ENCODE peak calls at places on chromosomes 16 and 17, in nine cellular contexts. Z is neural crest cell, K is neural progenitor cell, W is nephron progenitor cell, C is HCT116, D is cardiac muscle cell, Q is cardiac fibroblast, U is thyroid gland, N is PC-3. S is an unnamed sample.

GRCh38 chr17:7988750-7989178 is 13.7 kb upstream of the GUCY2D start:
- DNase-seq in D (peak), Z (peak), K (peak), N (peak), U (no peak), Q (peak), W (peak), C (peak), S (no peak)

GRCh38 chr16:15856901-15857778 is at the start of gene MYH11:
- DNase-seq in K (peak), Q (peak), C (no peak), N (no peak), U (no peak), Z (peak), D (no peak), W (peak), S (peak)

GRCh38 chr16:72961115-72961832 is 86.7 kb downstream of the ZFHX3 start:
- DNase-seq in W (no peak), U (peak), C (no peak), Q (peak), D (peak), N (peak), K (no peak), Z (no peak), S (no peak)

GRCh38 chr16:74740795-74741304 is 33.8 kb downstream of the FA2H start:
- DNase-seq in K (no peak), C (peak), Q (no peak), U (no peak), Z (no peak), W (no peak), D (no peak), N (peak), S (no peak)

GRCh38 chr16:12133738-12134137 is 157.2 kb downstream of the SNX29 start:
- DNase-seq in Z (no peak), D (no peak), W (no peak), N (no peak), U (no peak), C (no peak), Q (no peak), K (no peak), S (no peak)

GRCh38 chr17:4163951-4164350 is 21.0 kb downstream of the CYB5D2 start:
- DNase-seq in W (no peak), Z (no peak), N (no peak), Q (peak), K (no peak), D (peak), U (peak), C (no peak), S (no peak)

GRCh38 chr17:55601874-55602364 is 90.7 kb upstream of the SMIM36 start:
- DNase-seq in K (peak), C (peak), U (peak), W (peak), N (peak), Z (peak), D (peak), Q (peak), S (no peak)

GRCh38 chr16:73196670-73197069 is 148.7 kb upstream of the ZFHX3 start:
- DNase-seq in Q (peak), U (peak), W (peak), D (peak), K (peak), N (peak), Z (peak), C (peak), S (no peak)

GRCh38 chr16:70740919-70741778 is 55.3 kb upstream of the MTSS2 start:
- DNase-seq in W (no peak), C (no peak), K (no peak), D (peak), Q (peak), N (no peak), U (no peak), Z (no peak), S (no peak)

GRCh38 chr16:72066747-72067146 is 3.7 kb downstream of the HPR start:
- DNase-seq in N (peak), U (no peak), Q (peak), Z (no peak), D (peak), C (peak), W (no peak), K (peak), S (no peak)

GRCh38 chr17:42010898-42011516 is 6.2 kb downstream of the DNAJC7 start:
- DNase-seq in N (peak), C (no peak), W (no peak), Q (peak), Z (no peak), U (no peak), K (peak), D (peak), S (no peak)

GRCh38 chr17:32240745-32241144 is 24.9 kb upstream of the RHBDL3 start:
- DNase-seq in W (no peak), D (peak), U (peak), C (no peak), Z (no peak), Q (peak), K (no peak), N (no peak), S (no peak)

GRCh38 chr16:3642397-3643094 is 11.9 kb upstream of the DNASE1 start:
- DNase-seq in N (peak), K (no peak), Z (no peak), U (no peak), Q (peak), W (peak), C (peak), D (peak), S (peak)

GRCh38 chr17:31060814-31061550 is 33.8 kb upstream of the NF1 start:
- DNase-seq in K (no peak), Q (no peak), C (no peak), N (no peak), W (no peak), U (no peak), Z (no peak), D (no peak), S (peak)

GRCh38 chr16:75733305-75734141 is 7.2 kb upstream of the CPHXL start:
- DNase-seq in U (peak), C (no peak), D (peak), N (peak), Z (no peak), W (peak), K (peak), Q (peak), S (no peak)

GRCh38 chr16:57479043-57479421 is 7.3 kb downstream of the DOK4 start:
- DNase-seq in U (no peak), K (no peak), Q (no peak), Z (no peak), C (no peak), N (no peak), W (no peak), D (no peak), S (no peak)

GRCh38 chr17:64024781-64025731 is 4.6 kb upstream of the ICAM2 start:
- DNase-seq in C (no peak), W (no peak), U (peak), N (peak), Z (no peak), K (no peak), Q (peak), D (no peak), S (no peak)

GRCh38 chr17:4215882-4216411 is 47.8 kb downstream of the ANKFY1 start:
- DNase-seq in C (no peak), U (no peak), K (no peak), W (no peak), Z (no peak), D (no peak), Q (peak), N (no peak), S (no peak)

GRCh38 chr16:30121741-30122620 is 1.0 kb downstream of the MAPK3 start:
- DNase-seq in W (no peak), U (peak), D (peak), Q (peak), K (no peak), N (no peak), Z (no peak), C (no peak), S (no peak)

GRCh38 chr17:49003557-49004511 is 6.6 kb downstream of the IGF2BP1 start:
- DNase-seq in C (no peak), Z (no peak), U (no peak), W (peak), D (no peak), K (peak), Q (peak), N (no peak), S (no peak)

GRCh38 chr17:40949406-40949805 is 12.0 kb upstream of the KRT23 start:
- DNase-seq in D (no peak), U (no peak), K (peak), Q (no peak), N (no peak), C (no peak), W (no peak), Z (no peak), S (no peak)

GRCh38 chr17:19728114-19728495 is 11.7 kb upstream of the SLC47A2 start:
- DNase-seq in Z (no peak), Q (peak), N (peak), C (no peak), D (peak), W (no peak), K (no peak), U (peak), S (no peak)

GRCh38 chr16:15401972-15402371 is 6.4 kb downstream of the MPV17L start:
- DNase-seq in K (no peak), N (no peak), U (no peak), Q (no peak), C (no peak), D (no peak), Z (no peak), W (no peak), S (no peak)

GRCh38 chr16:1564325-1564724 is 30.9 kb downstream of the TMEM204 start:
- DNase-seq in W (peak), K (no peak), D (no peak), Q (no peak), C (no peak), N (no peak), Z (no peak), U (no peak), S (no peak)

GRCh38 chr16:88306860-88307545 is 75.8 kb upstream of the ZNF469 start:
- DNase-seq in D (peak), Z (no peak), U (no peak), K (no peak), Q (peak), N (no peak), W (no peak), C (no peak), S (no peak)

GRCh38 chr17:76966486-76967181 is 98.4 kb downstream of the MGAT5B start:
- DNase-seq in C (no peak), D (no peak), W (no peak), Z (no peak), K (no peak), Q (no peak), N (no peak), U (no peak), S (no peak)

GRCh38 chr16:82201906-82202305 is 31.9 kb upstream of the MPHOSPH6 start:
- DNase-seq in Z (no peak), Q (no peak), W (peak), N (no peak), D (no peak), K (no peak), U (no peak), C (no peak), S (no peak)

GRCh38 chr16:71479420-71479819 is 9.7 kb downstream of the ZNF19 start:
- DNase-seq in D (peak), C (no peak), Q (peak), W (peak), N (peak), K (peak), U (no peak), Z (no peak), S (no peak)

GRCh38 chr17:29248845-29249244 is 2.2 kb downstream of the CRYBA1 start:
- DNase-seq in C (no peak), Z (no peak), Q (no peak), W (no peak), K (no peak), N (no peak), U (no peak), D (no peak), S (no peak)

GRCh38 chr17:2878751-2879254 is 82.6 kb downstream of the RAP1GAP2 start:
- DNase-seq in U (no peak), K (no peak), C (no peak), N (no peak), W (no peak), Z (no peak), D (no peak), Q (no peak), S (no peak)

GRCh38 chr16:67873435-67874146 is 739 bp downstream of the EDC4 start:
- DNase-seq in K (no peak), C (no peak), W (no peak), D (no peak), U (no peak), Z (peak), N (no peak), Q (peak), S (no peak)

DNA sequence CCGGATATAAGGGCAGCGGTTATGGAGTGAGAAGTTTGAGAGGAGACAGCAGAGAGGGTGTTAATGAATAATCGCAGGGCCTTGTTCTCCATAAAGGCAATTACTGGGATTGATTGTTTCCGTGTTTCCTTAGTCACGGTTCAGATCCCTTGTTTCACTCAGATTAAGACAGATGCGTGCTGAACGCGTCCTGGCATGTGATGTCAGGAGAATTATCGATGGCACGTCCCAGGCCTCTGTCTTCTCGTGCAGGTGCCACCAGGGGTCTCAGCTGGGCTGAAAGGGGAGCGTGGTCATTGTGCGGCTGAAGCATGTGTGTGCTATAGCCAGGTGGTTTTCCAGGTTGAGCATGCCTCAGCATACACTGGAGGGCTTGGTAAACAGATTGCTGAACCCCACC is 142.4 kb upstream of the NOL11 start:
- DNase-seq in D (no peak), W (peak), C (no peak), N (no peak), K (no peak), Q (no peak), Z (no peak), U (no peak), S (no peak)
- TF ChIP-seq CTCF in D (no peak), W (no peak), C (no peak), N (no peak), K (no peak), Q (no peak), Z (no peak), U (no peak), S (no peak)

GRCh38 chr16:31143036-31143888 is 6.6 kb downstream of the PRSS36 start:
- DNase-seq in W (no peak), U (no peak), Q (no peak), K (no peak), D (no peak), N (no peak), Z (no peak), C (no peak), S (no peak)
- TF ChIP-seq CTCF in W (no peak), U (no peak), Q (no peak), K (peak), D (no peak), N (no peak), Z (no peak), C (no peak), S (no peak)

DNA sequence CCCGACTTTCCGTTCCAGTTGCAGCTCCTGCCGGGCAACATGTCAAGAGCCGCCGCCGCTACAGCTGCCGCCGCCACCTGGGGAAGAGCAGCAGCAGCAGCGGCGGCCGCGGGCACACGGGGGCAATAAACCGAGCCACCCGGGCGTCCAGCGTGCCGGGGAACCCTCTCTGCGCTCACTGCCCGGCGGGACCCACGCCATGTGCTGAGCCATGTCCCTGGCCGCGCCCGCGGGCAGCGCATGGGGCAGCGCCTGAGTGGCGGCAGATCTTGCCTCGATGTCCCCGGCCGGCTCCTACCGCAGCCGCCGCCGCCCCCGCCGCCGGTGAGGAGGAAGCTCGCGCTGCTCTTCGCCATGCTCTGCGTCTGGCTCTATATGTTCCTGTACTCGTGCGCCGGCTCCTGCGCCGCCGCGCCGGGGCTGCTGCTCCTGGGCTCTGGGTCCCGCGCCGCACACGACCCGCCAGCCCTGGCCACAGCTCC is 439 bp downstream of the HS3ST3B1 start:
- DNase-seq in U (no peak), W (no peak), D (no peak), C (no peak), Z (no peak), N (no peak), K (peak), Q (no peak), S (no peak)
- TF ChIP-seq CTCF in U (no peak), W (no peak), D (no peak), C (no peak), Z (peak), N (peak), K (peak), Q (no peak), S (no peak)

DNA sequence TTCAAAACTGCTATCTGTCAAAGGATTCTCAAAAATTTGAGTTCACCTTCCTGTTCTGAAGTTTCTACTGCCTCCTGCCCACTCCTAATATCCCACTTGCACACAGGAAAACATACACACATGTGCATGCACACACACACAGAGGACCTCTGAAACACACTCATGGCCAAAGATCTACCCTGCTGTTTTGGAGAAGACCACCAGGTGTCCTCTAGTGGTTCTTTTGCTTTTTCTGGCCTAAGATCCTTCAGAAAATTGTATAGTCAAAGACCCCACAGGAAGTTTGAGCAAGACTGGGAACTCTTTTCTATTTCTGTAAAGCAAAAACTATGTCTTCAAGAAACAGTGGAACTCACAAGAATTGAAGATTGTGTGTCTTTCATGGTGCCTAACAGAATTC is 90.2 kb downstream of the CDH8 start:
- DNase-seq in K (no peak), D (no peak), W (no peak), U (no peak), C (no peak), Z (no peak), Q (no peak), N (no peak), S (no peak)
- TF ChIP-seq CTCF in K (peak), D (no peak), W (no peak), U (no peak), C (no peak), Z (no peak), Q (no peak), N (peak), S (peak)

GRCh38 chr16:26648851-26649250 is 417.9 kb upstream of the C16orf82 start:
- DNase-seq in K (no peak), W (no peak), Z (no peak), N (no peak), U (no peak), D (no peak), Q (no peak), C (no peak), S (no peak)

GRCh38 chr16:26642047-26642664 is 424.6 kb upstream of the C16orf82 start:
- DNase-seq in Z (no peak), N (no peak), K (peak), W (no peak), C (no peak), D (no peak), Q (no peak), U (no peak), S (no peak)

GRCh38 chr16:26644912-26645543 is 421.7 kb upstream of the C16orf82 start:
- DNase-seq in D (no peak), W (no peak), Q (no peak), U (no peak), C (no peak), Z (no peak), K (no peak), N (no peak), S (no peak)

GRCh38 chr16:26643519-26643918 is 423.2 kb upstream of the C16orf82 start:
- DNase-seq in C (no peak), Z (no peak), D (no peak), K (no peak), N (no peak), Q (no peak), W (no peak), U (no peak), S (no peak)

GRCh38 chr16:26645629-26646028 is 421.1 kb upstream of the C16orf82 start:
- DNase-seq in Q (no peak), K (peak), U (peak), Z (peak), D (no peak), W (peak), C (no peak), N (no peak), S (peak)
- TF ChIP-seq CTCF in Q (no peak), K (peak), U (peak), Z (peak), D (no peak), W (peak), C (peak), N (no peak), S (peak)

GRCh38 chr17:10626378-10626777 is 30.7 kb downstream of the MYH3 start:
- DNase-seq in C (no peak), U (no peak), W (no peak), Z (no peak), D (no peak), K (no peak), Q (no peak), N (no peak), S (no peak)

GRCh38 chr17:10631701-10632100 is 25.4 kb downstream of the MYH3 start:
- DNase-seq in D (no peak), N (no peak), U (no peak), Q (no peak), K (no peak), C (no peak), Z (no peak), W (no peak), S (no peak)

GRCh38 chr17:10629706-10630105 is 27.4 kb downstream of the MYH3 start:
- DNase-seq in N (no peak), K (no peak), Q (no peak), C (no peak), D (no peak), Z (no peak), W (no peak), U (no peak), S (no peak)

GRCh38 chr17:10631048-10631700 is 25.9 kb downstream of the MYH3 start:
- DNase-seq in U (no peak), Z (peak), W (peak), D (peak), Q (peak), C (no peak), N (peak), K (peak), S (no peak)

DNA sequence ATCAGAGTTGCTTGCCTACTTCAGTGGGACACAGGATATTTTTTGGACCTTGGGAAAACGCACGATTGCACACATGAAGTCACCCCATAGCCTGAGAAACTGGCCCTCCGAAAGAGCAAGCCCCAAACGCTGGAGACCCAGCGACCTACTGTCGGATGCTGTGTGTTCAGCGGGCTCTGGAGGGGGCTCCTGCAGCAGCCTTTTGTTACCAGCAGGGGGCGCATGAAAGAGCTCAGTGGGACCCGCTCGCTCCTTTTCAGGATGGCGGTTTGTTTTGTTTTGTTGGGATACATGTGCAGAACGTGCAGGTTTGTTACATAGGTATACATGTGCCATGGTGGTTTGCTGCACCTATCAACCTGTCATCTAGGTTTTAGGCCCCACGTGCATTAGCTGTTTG is 28.4 kb downstream of the MYH3 start:
- DNase-seq in D (no peak), K (peak), C (no peak), N (no peak), Q (no peak), U (no peak), Z (no peak), W (peak), S (no peak)
- TF ChIP-seq CTCF in D (peak), K (peak), C (peak), N (peak), Q (peak), U (no peak), Z (peak), W (peak), S (peak)

DNA sequence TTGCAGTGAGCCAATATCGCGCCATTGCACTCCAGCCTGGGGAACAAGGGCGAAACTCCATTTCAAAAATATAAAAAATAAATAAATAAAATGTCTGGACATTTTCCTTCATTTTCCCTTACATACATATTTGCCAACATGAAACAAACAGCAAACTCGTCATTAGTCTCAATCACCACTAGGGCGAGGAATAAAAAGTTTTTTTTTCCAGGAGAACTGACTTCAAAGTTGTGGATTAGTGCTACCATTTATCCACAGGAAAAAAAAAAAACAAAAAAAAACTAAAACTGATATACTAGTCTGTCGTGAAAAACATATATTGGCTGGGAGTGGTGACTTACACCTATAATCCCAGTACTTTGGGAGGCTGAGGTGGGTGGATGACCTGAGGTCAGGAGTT is 77.0 kb upstream of the MTMR4 start:
- DNase-seq in Q (no peak), D (no peak), U (no peak), Z (no peak), K (no peak), N (peak), C (no peak), W (no peak), S (no peak)
- TF ChIP-seq CTCF in Q (peak), D (no peak), U (no peak), Z (peak), K (peak), N (peak), C (peak), W (peak), S (peak)

GRCh38 chr17:39251997-39252396 is 26.3 kb upstream of the STAC2 start:
- DNase-seq in C (no peak), Q (no peak), U (no peak), K (no peak), Z (no peak), D (no peak), N (no peak), W (no peak), S (no peak)
- TF ChIP-seq CTCF in C (no peak), Q (no peak), U (no peak), K (no peak), Z (no peak), D (no peak), N (no peak), W (no peak), S (no peak)